ENCODE peak calls at places on chromosomes 4 and X, in ten cellular contexts. V, T, Y, Q, F, Z, C, W, U and R are unnamed samples.

GRCh38 chr4:81213671-81214070 is 1.4 kb downstream of the PRKG2 start:
- DNase-seq in U (no peak), F (no peak), V (no peak), Y (no peak), Z (no peak), Q (no peak), W (no peak), T (no peak), C (no peak), R (no peak)

GRCh38 chr4:658681-659667 is 15.1 kb downstream of the ATP5ME start:
- DNase-seq in Z (no peak), U (no peak), V (no peak), Y (no peak), C (no peak), F (no peak), T (no peak), W (no peak), Q (no peak), R (no peak)

GRCh38 chr4:121307441-121308327 is 73.1 kb downstream of the QRFPR start:
- DNase-seq in W (peak; percentile 74), T (peak; percentile 33), U (peak; percentile 39), Y (no peak), Z (no peak), C (peak; percentile 57), Q (no peak), V (peak; percentile 49), F (no peak), R (peak; percentile 61)

GRCh38 chr4:138199568-138200235 is 42.4 kb downstream of the SLC7A11 start:
- DNase-seq in C (no peak), U (no peak), Y (no peak), T (peak; percentile 44), Q (no peak), V (peak; percentile 54), Z (no peak), F (peak; percentile 66), W (no peak), R (peak; percentile 23)

GRCh38 chr4:72899214-72899613 is 170.3 kb downstream of the COX18 start:
- DNase-seq in W (peak; percentile 30), F (no peak), U (no peak), Q (no peak), Y (no peak), C (no peak), Z (no peak), V (peak; percentile 51), T (peak; percentile 31), R (no peak)

GRCh38 chr4:17811078-17811603 is 362 bp downstream of the NCAPG start:
- DNase-seq in U (no peak), V (peak; percentile 23), W (peak; percentile 56), Q (no peak), Y (no peak), F (no peak), Z (no peak), C (no peak), T (no peak), R (no peak)

GRCh38 chr4:174222266-174222872 is 61.1 kb downstream of the FBXO8 start:
- DNase-seq in T (no peak), Y (no peak), Z (no peak), C (peak; percentile 44), Q (no peak), W (peak; percentile 76), F (no peak), V (peak; percentile 15), U (no peak), R (peak; percentile 25)

GRCh38 chr4:107044170-107044569 is 8.1 kb upstream of the DKK2 start:
- DNase-seq in V (no peak), F (no peak), T (no peak), U (no peak), Q (no peak), C (peak; percentile 6), W (no peak), Z (no peak), Y (no peak), R (no peak)

GRCh38 chr4:69875576-69875975 is 15.6 kb upstream of the SULT1E1 start:
- DNase-seq in V (no peak), W (no peak), T (no peak), C (no peak), Q (no peak), Y (no peak), F (no peak), Z (no peak), U (no peak), R (no peak)

GRCh38 chrX:153863251-153863991 is 22.6 kb downstream of the L1CAM start:
- DNase-seq in U (no peak), Y (no peak), Z (no peak), Q (no peak), V (no peak), C (no peak), F (no peak), W (no peak), T (no peak), R (no peak)

GRCh38 chr4:186554485-186554884 is 882 bp downstream of the MTNR1A start:
- DNase-seq in U (no peak), Z (no peak), F (peak; percentile 34), W (no peak), T (peak; percentile 16), C (peak; percentile 26), V (peak; percentile 23), Y (no peak), Q (peak; percentile 29), R (no peak)

GRCh38 chr4:31045151-31045550 is 325.0 kb downstream of the PCDH7 start:
- DNase-seq in U (no peak), W (peak; percentile 13), V (no peak), Q (no peak), T (no peak), Y (no peak), C (no peak), F (no peak), Z (no peak), R (no peak)

GRCh38 chrX:35076061-35076460 is 133.5 kb downstream of the FAM47B start:
- DNase-seq in U (no peak), Q (no peak), W (no peak), C (no peak), Z (no peak), T (no peak), V (no peak), Y (no peak), F (no peak), R (no peak)

GRCh38 chrX:26511621-26512363 is 295.8 kb downstream of the MAGEB5 start:
- DNase-seq in T (no peak), Q (no peak), F (no peak), V (no peak), Z (no peak), C (no peak), U (no peak), Y (no peak), W (peak; percentile 78), R (no peak)

GRCh38 chrX:41824551-41824950 is 98.8 kb downstream of the CASK start:
- DNase-seq in V (peak; percentile 67), U (no peak), W (no peak), Q (no peak), F (no peak), Y (no peak), C (peak; percentile 32), T (peak; percentile 56), Z (no peak), R (peak; percentile 63)

GRCh38 chr4:81522711-81523110 is 51.0 kb upstream of the RASGEF1B start:
- DNase-seq in U (no peak), T (no peak), Q (no peak), F (no peak), W (no peak), Z (no peak), C (no peak), V (no peak), Y (no peak), R (no peak)

GRCh38 chr4:68732653-68733466 is 62.4 kb upstream of the UGT2B15 start:
- DNase-seq in Q (no peak), U (no peak), Z (no peak), T (no peak), C (no peak), V (no peak), F (peak; percentile 45), W (peak; percentile 89), Y (no peak), R (no peak)

GRCh38 chrX:139642241-139642927 is 65.6 kb downstream of the MCF2 start:
- DNase-seq in W (no peak), V (peak; percentile 36), T (peak; percentile 29), Y (no peak), Q (no peak), U (no peak), Z (no peak), F (no peak), C (peak; percentile 2), R (no peak)

GRCh38 chrX:9231491-9231890 is 197.6 kb upstream of the FAM9B start:
- DNase-seq in U (no peak), Y (no peak), Q (no peak), W (no peak), Z (no peak), V (peak; percentile 26), T (peak; percentile 14), C (no peak), F (no peak), R (peak; percentile 13)

GRCh38 chr4:175703956-175704600 is 108.0 kb downstream of the GPM6A start:
- DNase-seq in F (no peak), V (no peak), C (no peak), Y (no peak), Z (no peak), T (no peak), Q (no peak), U (no peak), W (no peak), R (no peak)

GRCh38 chrX:110277609-110278008 is 40.3 kb downstream of the AMMECR1 start:
- DNase-seq in T (no peak), U (no peak), F (no peak), W (no peak), Y (no peak), C (no peak), V (no peak), Z (no peak), Q (no peak), R (no peak)

GRCh38 chr4:23891064-23891421 is 1.2 kb upstream of the PPARGC1A start:
- DNase-seq in Q (no peak), Z (no peak), T (no peak), F (no peak), C (no peak), V (no peak), U (no peak), Y (no peak), W (no peak), R (no peak)

GRCh38 chr4:1358421-1359160 is 11.6 kb downstream of the UVSSA start:
- DNase-seq in Q (no peak), C (no peak), W (no peak), U (no peak), Y (no peak), Z (no peak), F (no peak), V (no peak), T (no peak), R (no peak)

GRCh38 chrX:13990126-13990525 is 39.6 kb downstream of the GEMIN8 start:
- DNase-seq in U (no peak), F (no peak), Z (no peak), W (no peak), V (no peak), Y (no peak), C (no peak), T (no peak), Q (no peak), R (no peak)

GRCh38 chr4:142883433-142883832 is 37.3 kb upstream of the INPP4B start:
- DNase-seq in W (peak; percentile 69), V (peak; percentile 2), Q (no peak), Z (no peak), T (no peak), F (no peak), U (no peak), Y (no peak), C (no peak), R (no peak)

GRCh38 chrX:42732506-42732905 is 45.5 kb downstream of the PPP1R2C start:
- DNase-seq in W (no peak), Z (no peak), C (no peak), V (peak; percentile 72), T (peak; percentile 62), F (peak; percentile 67), Q (no peak), U (no peak), Y (no peak), R (no peak)

GRCh38 chr4:168648929-168649328 is 152.1 kb downstream of the PALLD start:
- DNase-seq in Q (no peak), W (no peak), Z (no peak), T (peak; percentile 87), F (no peak), C (no peak), U (no peak), Y (no peak), V (peak; percentile 91), R (no peak)